ENCODE peak calls at places on chromosomes 4 and X, in five cellular contexts. One of them, this sample, is unnamed.

GRCh38 chrX:152897216-152898144 is at the start of gene ZNF185:
- DNase-seq in uterus: peak
- DNase-seq in osteocyte: no peak
- DNase-seq in IMR-90: no peak
- DNase-seq in NCI-H1092 treated with DMSO at 0.1 percent for 48 hours: no peak
- DNase-seq in this sample: no peak

GRCh38 chr4:53012738-53013137 is 150.6 kb downstream of the RASL11B start:
- DNase-seq in uterus: no peak
- DNase-seq in NCI-H1092 treated with DMSO at 0.1 percent for 48 hours: no peak
- DNase-seq in IMR-90: peak
- DNase-seq in osteocyte: no peak
- DNase-seq in this sample: no peak

GRCh38 chrX:18664947-18665346 is 7.0 kb downstream of the RS1 start:
- DNase-seq in osteocyte: no peak
- DNase-seq in IMR-90: no peak
- DNase-seq in NCI-H1092 treated with DMSO at 0.1 percent for 48 hours: no peak
- DNase-seq in uterus: no peak
- DNase-seq in this sample: no peak

GRCh38 chr4:89496851-89497250 is 189.3 kb upstream of the GPRIN3 start:
- DNase-seq in NCI-H1092 treated with DMSO at 0.1 percent for 48 hours: no peak
- DNase-seq in IMR-90: peak
- DNase-seq in uterus: no peak
- DNase-seq in osteocyte: no peak
- DNase-seq in this sample: no peak

GRCh38 chr4:74549936-74550335 is 105.0 kb downstream of the AREG start:
- DNase-seq in osteocyte: no peak
- DNase-seq in NCI-H1092 treated with DMSO at 0.1 percent for 48 hours: no peak
- DNase-seq in IMR-90: peak
- DNase-seq in uterus: no peak
- DNase-seq in this sample: no peak

GRCh38 chrX:7654316-7654715 is 188.7 kb upstream of the VCX start:
- DNase-seq in osteocyte: no peak
- DNase-seq in IMR-90: no peak
- DNase-seq in NCI-H1092 treated with DMSO at 0.1 percent for 48 hours: no peak
- DNase-seq in uterus: no peak
- DNase-seq in this sample: no peak

GRCh38 chr4:167000141-167000852 is 234.0 kb downstream of the SPOCK3 start:
- DNase-seq in osteocyte: no peak
- DNase-seq in uterus: no peak
- DNase-seq in IMR-90: no peak
- DNase-seq in NCI-H1092 treated with DMSO at 0.1 percent for 48 hours: no peak
- DNase-seq in this sample: no peak

GRCh38 chr4:88938138-88938537 is 118.8 kb downstream of the FAM13A start:
- DNase-seq in IMR-90: peak
- DNase-seq in uterus: no peak
- DNase-seq in osteocyte: no peak
- DNase-seq in NCI-H1092 treated with DMSO at 0.1 percent for 48 hours: no peak
- DNase-seq in this sample: no peak

This sample was measured in heart right ventricle.